ENCODE peak calls at places on chromosomes 11 and 22, in four cellular contexts. One of them, this sample, is unnamed.

GRCh38 chr11:18723991-18724390 is 2.0 kb downstream of the IGSF22 start:
- DNase-seq in K562: no peak
- DNase-seq in A549: no peak
- DNase-seq in HepG2: no peak
- DNase-seq in this sample: no peak

GRCh38 chr11:20353829-20354434 is 9.6 kb upstream of the HTATIP2 start:
- DNase-seq in K562: peak; percentile 49
- DNase-seq in A549: peak; percentile 51
- DNase-seq in HepG2: peak; percentile 46
- DNase-seq in this sample: peak; percentile 48

GRCh38 chr22:45224988-45225731 is 15.5 kb downstream of the KIAA0930 start:
- DNase-seq in K562: no peak
- DNase-seq in A549: no peak
- DNase-seq in HepG2: no peak
- DNase-seq in this sample: no peak

GRCh38 chr11:8732276-8732675 is 49.7 kb downstream of the RPL27A start:
- DNase-seq in K562: no peak
- DNase-seq in A549: no peak
- DNase-seq in HepG2: no peak
- DNase-seq in this sample: no peak

GRCh38 chr11:116062526-116063171 is 558.4 kb upstream of the CADM1 start:
- DNase-seq in K562: no peak
- DNase-seq in A549: no peak
- DNase-seq in HepG2: no peak
- DNase-seq in this sample: no peak

GRCh38 chr11:104624021-104624420 is 274.2 kb downstream of the CASP12 start:
- DNase-seq in K562: no peak
- DNase-seq in A549: no peak
- DNase-seq in HepG2: no peak
- DNase-seq in this sample: no peak

GRCh38 chr22:49521787-49522224 is 305.9 kb downstream of the BRD1 start:
- DNase-seq in K562: no peak
- DNase-seq in A549: no peak
- DNase-seq in HepG2: no peak
- DNase-seq in this sample: no peak

GRCh38 chr11:90323289-90323688 is 100.4 kb upstream of the CHORDC1 start:
- DNase-seq in K562: no peak
- DNase-seq in A549: no peak
- DNase-seq in HepG2: no peak
- DNase-seq in this sample: no peak

GRCh38 chr11:62108971-62109391 is 14.8 kb upstream of the INCENP start:
- DNase-seq in K562: no peak
- DNase-seq in A549: no peak
- DNase-seq in HepG2: no peak
- DNase-seq in this sample: peak; percentile 66

GRCh38 chr22:30943368-30943767 is 25.2 kb downstream of the MORC2 start:
- DNase-seq in K562: no peak
- DNase-seq in A549: no peak
- DNase-seq in HepG2: no peak
- DNase-seq in this sample: no peak

GRCh38 chr11:7603031-7603781 is 70.1 kb downstream of the CYB5R2 start:
- DNase-seq in K562: no peak
- DNase-seq in A549: no peak
- DNase-seq in HepG2: no peak
- DNase-seq in this sample: peak; percentile 53
- TF ChIP-seq MAZ in K562: no peak
- TF ChIP-seq MAZ in A549: no peak
- TF ChIP-seq MAZ in HepG2: no peak
- TF ChIP-seq MAZ in this sample: no peak

DNA sequence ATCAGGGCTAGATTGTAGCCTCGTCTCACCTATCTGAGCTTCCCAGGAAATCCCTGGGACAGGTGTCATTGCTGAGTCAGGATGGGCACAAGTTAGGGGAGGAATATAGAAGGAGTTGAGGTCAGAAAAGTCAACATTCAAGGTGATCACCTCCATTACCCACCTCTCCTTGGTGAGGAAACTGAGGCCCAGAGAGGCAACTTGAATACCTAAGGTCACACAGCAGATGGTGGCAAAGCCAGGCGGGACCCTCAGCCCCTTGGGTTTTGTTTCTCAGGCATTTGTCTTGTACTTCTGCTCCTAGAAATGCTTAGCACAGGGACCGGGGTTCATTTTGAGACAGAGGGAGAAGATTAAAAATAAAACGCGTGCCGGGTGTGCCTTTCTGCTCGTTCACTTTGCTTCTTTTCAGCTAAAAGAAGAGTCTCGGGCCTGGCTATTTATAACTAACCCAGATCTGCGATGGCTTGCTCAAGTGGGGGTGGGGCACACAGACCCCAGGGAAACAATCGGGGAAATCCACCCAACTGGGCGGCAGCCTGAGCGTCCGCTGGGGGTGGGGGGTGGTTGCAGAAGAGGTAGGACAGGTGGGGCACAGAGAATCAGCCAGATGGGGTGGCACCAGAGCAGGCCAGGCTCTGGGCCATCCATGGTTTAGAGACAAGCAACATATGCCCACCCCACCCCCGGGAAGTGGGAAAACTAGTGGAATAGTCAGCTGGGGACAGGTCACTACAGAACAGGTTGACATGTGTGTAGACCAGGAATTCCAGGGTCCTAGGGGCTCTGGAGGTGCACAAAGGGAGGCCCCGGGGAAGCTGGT is 3.9 kb upstream of the GNAZ start:
- DNase-seq in K562: no peak
- DNase-seq in A549: no peak
- DNase-seq in HepG2: no peak
- DNase-seq in this sample: no peak
- TF ChIP-seq MAZ in K562: no peak
- TF ChIP-seq MAZ in A549: no peak
- TF ChIP-seq MAZ in HepG2: no peak
- TF ChIP-seq MAZ in this sample: no peak

GRCh38 chr22:22032906-22033802 is 50.6 kb upstream of the TOP3B start:
- DNase-seq in K562: no peak
- DNase-seq in A549: no peak
- DNase-seq in HepG2: no peak
- DNase-seq in this sample: no peak

GRCh38 chr22:22032099-22032905 is 49.7 kb upstream of the TOP3B start:
- DNase-seq in K562: no peak
- DNase-seq in A549: no peak
- DNase-seq in HepG2: no peak
- DNase-seq in this sample: no peak

GRCh38 chr22:22031571-22031970 is 49.0 kb upstream of the TOP3B start:
- DNase-seq in K562: no peak
- DNase-seq in A549: no peak
- DNase-seq in HepG2: no peak
- DNase-seq in this sample: no peak

GRCh38 chr22:22031183-22031560 is 48.6 kb upstream of the TOP3B start:
- DNase-seq in K562: no peak
- DNase-seq in A549: no peak
- DNase-seq in HepG2: no peak
- DNase-seq in this sample: no peak

GRCh38 chr22:22030493-22031182 is 48.1 kb upstream of the TOP3B start:
- DNase-seq in K562: peak; percentile 73
- DNase-seq in A549: peak; percentile 14
- DNase-seq in HepG2: peak; percentile 13
- DNase-seq in this sample: peak; percentile 50
- TF ChIP-seq MAZ in K562: no peak
- TF ChIP-seq MAZ in A549: no peak
- TF ChIP-seq MAZ in HepG2: no peak
- TF ChIP-seq MAZ in this sample: no peak

GRCh38 chr11:125284209-125284608 is 119.7 kb downstream of the PKNOX2 start:
- DNase-seq in K562: no peak
- DNase-seq in A549: no peak
- DNase-seq in HepG2: no peak
- DNase-seq in this sample: no peak

GRCh38 chr11:125282596-125282914 is 118.0 kb downstream of the PKNOX2 start:
- DNase-seq in K562: no peak
- DNase-seq in A549: no peak
- DNase-seq in HepG2: no peak
- DNase-seq in this sample: no peak

GRCh38 chr11:125279680-125280079 is 115.1 kb downstream of the PKNOX2 start:
- DNase-seq in K562: no peak
- DNase-seq in A549: no peak
- DNase-seq in HepG2: no peak
- DNase-seq in this sample: no peak

GRCh38 chr11:125281831-125282595 is 117.5 kb downstream of the PKNOX2 start:
- DNase-seq in K562: no peak
- DNase-seq in A549: no peak
- DNase-seq in HepG2: no peak
- DNase-seq in this sample: no peak

GRCh38 chr11:125280646-125281045 is 116.1 kb downstream of the PKNOX2 start:
- DNase-seq in K562: no peak
- DNase-seq in A549: no peak
- DNase-seq in HepG2: no peak
- DNase-seq in this sample: no peak
- TF ChIP-seq MAZ in K562: no peak
- TF ChIP-seq MAZ in A549: no peak
- TF ChIP-seq MAZ in HepG2: no peak
- TF ChIP-seq MAZ in this sample: no peak

DNA sequence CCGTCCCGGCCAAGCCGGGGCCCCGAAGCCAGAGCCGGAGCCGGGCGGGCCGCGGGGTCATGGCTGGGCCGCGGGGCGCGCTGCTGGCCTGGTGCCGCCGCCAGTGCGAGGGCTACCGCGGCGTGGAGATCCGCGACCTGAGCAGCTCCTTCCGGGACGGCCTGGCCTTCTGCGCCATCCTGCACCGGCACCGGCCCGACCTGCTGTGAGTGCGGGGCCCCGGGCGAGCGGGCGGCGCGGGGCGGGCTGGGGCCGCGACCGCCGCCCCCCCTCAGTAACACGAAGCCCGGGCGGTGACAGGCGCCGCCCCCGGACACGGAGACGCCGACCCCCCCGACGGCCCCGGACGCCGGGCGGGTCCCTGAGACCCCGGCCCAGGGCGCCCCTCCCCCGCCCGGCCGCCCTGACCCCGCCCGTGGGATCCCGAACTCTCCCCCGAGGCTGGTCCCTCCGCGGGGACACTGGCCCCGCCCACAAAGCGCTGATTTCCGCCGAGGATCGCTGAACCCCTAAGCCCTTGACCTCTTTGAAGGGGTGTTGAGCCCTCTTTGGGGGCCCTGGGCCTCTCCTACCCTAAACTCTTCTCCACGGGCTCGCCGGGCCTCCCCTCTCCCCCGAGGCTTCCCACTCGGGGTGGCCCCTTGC is 389 bp downstream of the MICALL1 start:
- DNase-seq in K562: peak; percentile 74
- DNase-seq in A549: no peak
- DNase-seq in HepG2: no peak
- DNase-seq in this sample: no peak
- TF ChIP-seq MAZ in K562: no peak
- TF ChIP-seq MAZ in A549: no peak
- TF ChIP-seq MAZ in HepG2: no peak
- TF ChIP-seq MAZ in this sample: no peak

DNA sequence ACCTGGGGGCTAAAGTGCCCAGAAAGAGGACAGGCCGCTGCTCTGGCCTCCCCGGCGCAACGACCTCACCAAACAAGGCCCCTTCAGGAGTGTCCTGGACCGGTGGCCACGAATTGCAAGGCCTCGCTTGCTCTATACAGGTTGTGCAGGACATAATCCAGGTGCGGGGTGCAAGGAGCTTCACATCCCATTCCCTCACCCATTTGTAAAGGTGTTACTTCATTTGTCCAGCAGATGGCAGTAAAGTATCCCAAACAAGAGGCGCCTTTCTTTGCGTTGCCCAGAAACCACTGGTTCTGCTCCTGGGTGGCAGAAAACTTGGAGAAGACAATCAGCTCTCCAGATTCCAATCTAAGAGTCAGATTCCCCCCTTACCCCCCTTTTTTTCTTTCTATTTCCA is 35.9 kb upstream of the PRDM11 start:
- DNase-seq in K562: peak; percentile 74
- DNase-seq in A549: peak; percentile 78
- DNase-seq in HepG2: peak; percentile 72
- DNase-seq in this sample: peak; percentile 68
- TF ChIP-seq MAZ in K562: no peak
- TF ChIP-seq MAZ in A549: no peak
- TF ChIP-seq MAZ in HepG2: no peak
- TF ChIP-seq MAZ in this sample: no peak

GRCh38 chr11:57410287-57410686 is 16.6 kb downstream of the SLC43A3 start:
- DNase-seq in K562: no peak
- DNase-seq in A549: no peak
- DNase-seq in HepG2: no peak
- DNase-seq in this sample: peak; percentile 96
- TF ChIP-seq MAZ in K562: no peak
- TF ChIP-seq MAZ in A549: no peak
- TF ChIP-seq MAZ in HepG2: no peak
- TF ChIP-seq MAZ in this sample: peak; percentile 54

DNA sequence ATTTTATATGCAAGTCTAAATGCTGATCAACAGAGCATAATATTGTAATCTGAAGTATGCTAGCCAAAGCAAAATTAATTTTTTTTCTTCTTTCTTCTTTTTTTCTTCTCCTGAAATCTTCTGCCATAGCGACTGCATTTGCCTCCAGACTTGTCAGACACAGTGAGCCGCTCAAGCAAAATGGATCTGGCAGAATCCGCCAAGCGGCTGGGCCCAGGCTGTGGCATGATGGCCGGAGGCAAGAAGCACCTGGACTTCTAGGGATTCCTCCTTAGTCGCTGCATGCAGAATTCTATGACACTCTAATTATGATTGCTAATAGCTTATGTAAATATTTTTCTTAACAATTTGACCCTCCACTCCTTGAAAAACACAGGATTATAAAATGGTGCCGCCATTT is 27.9 kb downstream of the PAX6 start:
- DNase-seq in K562: no peak
- DNase-seq in A549: no peak
- DNase-seq in HepG2: no peak
- DNase-seq in this sample: no peak
- TF ChIP-seq MAZ in K562: no peak
- TF ChIP-seq MAZ in A549: no peak
- TF ChIP-seq MAZ in HepG2: no peak
- TF ChIP-seq MAZ in this sample: no peak

GRCh38 chr11:28794405-28794804 is 686.2 kb downstream of the METTL15 start:
- DNase-seq in K562: no peak
- DNase-seq in A549: no peak
- DNase-seq in HepG2: no peak
- DNase-seq in this sample: peak; percentile 13
- TF ChIP-seq MAZ in K562: no peak
- TF ChIP-seq MAZ in A549: no peak
- TF ChIP-seq MAZ in HepG2: no peak
- TF ChIP-seq MAZ in this sample: no peak

DNA sequence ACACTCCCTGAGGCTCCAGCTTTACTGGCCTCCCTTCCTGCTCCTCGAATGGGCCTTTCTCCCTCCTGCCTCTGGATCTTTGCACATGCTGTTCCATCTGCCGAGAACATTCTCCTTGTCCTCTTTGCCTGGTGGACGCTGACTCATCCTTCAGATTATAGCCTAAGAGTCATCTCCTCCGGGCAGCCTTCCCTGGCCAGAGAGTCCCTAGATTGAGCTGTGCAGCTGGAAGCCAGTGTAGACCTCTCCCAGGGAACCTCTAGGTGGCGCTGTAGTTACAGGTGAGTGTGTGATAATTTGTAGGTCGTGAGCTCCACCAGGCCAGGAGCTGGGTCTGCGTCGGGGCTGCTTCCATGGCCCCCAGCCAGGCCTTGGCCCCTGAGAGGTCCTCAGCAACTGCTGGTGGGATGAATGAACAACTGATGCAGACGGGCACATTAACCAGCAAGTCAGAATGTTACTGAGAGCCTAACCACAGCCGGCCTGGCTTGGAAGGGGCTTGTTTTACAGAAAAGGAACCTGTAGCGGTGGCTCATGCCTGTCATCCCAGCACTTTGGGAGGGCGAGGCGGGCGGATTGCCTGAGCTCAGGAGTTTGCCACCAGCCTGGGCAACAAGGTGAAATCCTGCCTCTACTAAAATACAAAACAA is 8.7 kb downstream of the PNPLA5 start:
- DNase-seq in K562: peak; percentile 73
- DNase-seq in A549: peak; percentile 77
- DNase-seq in HepG2: peak; percentile 77
- DNase-seq in this sample: peak; percentile 81
- TF ChIP-seq MAZ in K562: no peak
- TF ChIP-seq MAZ in A549: no peak
- TF ChIP-seq MAZ in HepG2: no peak
- TF ChIP-seq MAZ in this sample: no peak